ENCODE peak calls at places on chromosomes 16 and 17, in nine cellular contexts. D is suprapubic skin, R is tibial artery, S is ascending aorta, Y is esophagus muscularis mucosa, O is right lobe of liver, P is fibroblast of lung, C is A549, Q is GM12865. Z is an unnamed sample.

GRCh38 chr17:48597775-48598631 is 4.4 kb upstream of the HOXB5 start:
- DNase-seq in D (no peak), R (no peak), S (no peak), Y (no peak), O (no peak), P (peak; percentile 96), C (no peak), Q (peak; percentile 34), Z (peak; percentile 38)

GRCh38 chr17:31486351-31487062 is 95.0 kb downstream of the RAB11FIP4 start:
- DNase-seq in D (no peak), R (no peak), S (no peak), Y (no peak), O (peak; percentile 65), P (no peak), C (no peak), Q (peak; percentile 23), Z (no peak)

GRCh38 chr17:41054025-41054424 is 1.0 kb downstream of the KRTAP2-2 start:
- DNase-seq in D (no peak), R (no peak), S (no peak), Y (no peak), O (no peak), P (no peak), C (no peak), Q (no peak), Z (no peak)

GRCh38 chr17:26818736-26819135 is 475.2 kb upstream of the WSB1 start:
- DNase-seq in D (no peak), R (no peak), S (no peak), Y (peak; percentile 91), O (no peak), P (peak; percentile 27), C (peak; percentile 18), Q (peak; percentile 7), Z (peak; percentile 12)

GRCh38 chr17:60554377-60554788 is 28.3 kb upstream of the APPBP2 start:
- DNase-seq in D (no peak), R (no peak), S (no peak), Y (no peak), O (no peak), P (peak; percentile 94), C (no peak), Q (no peak), Z (peak; percentile 83)

GRCh38 chr17:45223541-45224528 is 2.1 kb downstream of the FMNL1 start:
- DNase-seq in D (no peak), R (no peak), S (no peak), Y (no peak), O (no peak), P (no peak), C (no peak), Q (peak; percentile 75), Z (no peak)

GRCh38 chr17:11561702-11562101 is 36.6 kb upstream of the DNAH9 start:
- DNase-seq in D (no peak), R (no peak), S (no peak), Y (peak; percentile 57), O (no peak), P (no peak), C (no peak), Q (no peak), Z (no peak)

GRCh38 chr16:47643610-47644009 is 182.5 kb downstream of the PHKB start:
- DNase-seq in D (no peak), R (no peak), S (no peak), Y (no peak), O (no peak), P (no peak), C (no peak), Q (no peak), Z (no peak)

GRCh38 chr16:87032554-87032953 is 284.6 kb downstream of the C16orf95 start:
- DNase-seq in D (peak; percentile 25), R (no peak), S (no peak), Y (no peak), O (no peak), P (no peak), C (no peak), Q (no peak), Z (no peak)

GRCh38 chr17:8621585-8621984 is 8.9 kb downstream of the MYH10 start:
- DNase-seq in D (no peak), R (no peak), S (no peak), Y (no peak), O (no peak), P (peak; percentile 45), C (no peak), Q (no peak), Z (no peak)

GRCh38 chr16:68711421-68712139 is 25.5 kb upstream of the CDH1 start:
- DNase-seq in D (no peak), R (no peak), S (no peak), Y (no peak), O (no peak), P (no peak), C (no peak), Q (peak; percentile 39), Z (no peak)

GRCh38 chr17:6713130-6713917 is at the start of gene SLC13A5:
- DNase-seq in D (no peak), R (no peak), S (no peak), Y (no peak), O (peak; percentile 93), P (peak; percentile 4), C (peak; percentile 80), Q (no peak), Z (no peak)
- TF ChIP-seq CTCF in D (no peak), R (no peak), S (no peak), Y (no peak), O (peak; percentile 81), P (no peak), C (peak; percentile 60), Q (no peak), Z (no peak)

GRCh38 chr17:21037117-21037803 is 5.6 kb downstream of the USP22 start:
- DNase-seq in D (no peak), R (no peak), S (no peak), Y (no peak), O (no peak), P (no peak), C (no peak), Q (no peak), Z (no peak)

GRCh38 chr17:21043296-21044232 is 753 bp upstream of the USP22 start:
- DNase-seq in D (peak; percentile 99), R (peak; percentile 99), S (no peak), Y (peak; percentile 99), O (peak; percentile 99), P (peak; percentile 98), C (peak; percentile 99), Q (peak; percentile 99), Z (peak; percentile 98)

GRCh38 chr17:21041753-21042433 is 918 bp downstream of the USP22 start:
- DNase-seq in D (peak; percentile 93), R (peak; percentile 95), S (peak; percentile 67), Y (peak; percentile 96), O (peak; percentile 90), P (peak; percentile 83), C (peak; percentile 87), Q (peak; percentile 86), Z (peak; percentile 78)

GRCh38 chr17:21042434-21043295 is at the start of gene USP22:
- DNase-seq in D (no peak), R (no peak), S (peak; percentile 95), Y (no peak), O (no peak), P (no peak), C (no peak), Q (no peak), Z (no peak)

GRCh38 chr17:21039839-21040575 is 2.8 kb downstream of the USP22 start:
- DNase-seq in D (no peak), R (peak; percentile 66), S (no peak), Y (no peak), O (no peak), P (peak; percentile 48), C (peak; percentile 81), Q (peak; percentile 75), Z (peak; percentile 69)
- TF ChIP-seq CTCF in D (no peak), R (no peak), S (no peak), Y (peak; percentile 37), O (peak; percentile 43), P (peak; percentile 49), C (peak; percentile 62), Q (peak; percentile 45), Z (peak; percentile 39)

GRCh38 chr16:55566432-55567175 is at the start of gene CAPNS2:
- DNase-seq in D (no peak), R (no peak), S (no peak), Y (no peak), O (no peak), P (no peak), C (no peak), Q (no peak), Z (no peak)

GRCh38 chr16:55570159-55570558 is 3.7 kb downstream of the CAPNS2 start:
- DNase-seq in D (no peak), R (no peak), S (no peak), Y (no peak), O (no peak), P (no peak), C (no peak), Q (no peak), Z (no peak)

GRCh38 chr16:55567382-55567781 is 898 bp downstream of the CAPNS2 start:
- DNase-seq in D (no peak), R (no peak), S (no peak), Y (no peak), O (no peak), P (peak; percentile 71), C (no peak), Q (no peak), Z (peak; percentile 73)

GRCh38 chr16:55569025-55569424 is 2.5 kb downstream of the CAPNS2 start:
- DNase-seq in D (no peak), R (no peak), S (no peak), Y (no peak), O (no peak), P (peak; percentile 36), C (no peak), Q (no peak), Z (peak; percentile 47)

GRCh38 chr16:55568151-55568693 is 1.7 kb downstream of the CAPNS2 start:
- DNase-seq in D (no peak), R (no peak), S (no peak), Y (no peak), O (no peak), P (peak; percentile 25), C (no peak), Q (no peak), Z (peak; percentile 78)
- TF ChIP-seq CTCF in D (no peak), R (no peak), S (no peak), Y (no peak), O (no peak), P (no peak), C (no peak), Q (no peak), Z (no peak)

GRCh38 chr17:58275417-58275816 is 5.3 kb downstream of the MPO start:
- DNase-seq in D (no peak), R (no peak), S (no peak), Y (no peak), O (no peak), P (no peak), C (no peak), Q (no peak), Z (no peak)

GRCh38 chr17:58277726-58278595 is 2.8 kb downstream of the MPO start:
- DNase-seq in D (no peak), R (no peak), S (no peak), Y (no peak), O (no peak), P (no peak), C (no peak), Q (no peak), Z (no peak)

GRCh38 chr17:58276423-58276822 is 4.3 kb downstream of the MPO start:
- DNase-seq in D (no peak), R (no peak), S (no peak), Y (no peak), O (no peak), P (no peak), C (no peak), Q (no peak), Z (no peak)

GRCh38 chr17:58278661-58279015 is 2.1 kb downstream of the MPO start:
- DNase-seq in D (no peak), R (no peak), S (no peak), Y (no peak), O (no peak), P (no peak), C (no peak), Q (no peak), Z (no peak)

GRCh38 chr17:58277107-58277506 is 3.6 kb downstream of the MPO start:
- DNase-seq in D (no peak), R (no peak), S (no peak), Y (no peak), O (no peak), P (peak; percentile 26), C (peak; percentile 26), Q (peak; percentile 35), Z (peak; percentile 9)
- TF ChIP-seq CTCF in D (no peak), R (no peak), S (no peak), Y (no peak), O (peak; percentile 47), P (peak; percentile 44), C (peak; percentile 46), Q (peak; percentile 34), Z (no peak)